ENCODE peak calls at places on chromosomes 3 and 15, in eight cellular contexts. S is left cardiac atrium; I is activated CD4-positive, alpha-beta memory T cell treated with anti-CD3 and anti-CD28 coated beads, Interleukin-2, amount 10 ng/mL, durations not matched to agents 7 days and 5 days; T is left lobe of liver; J is HAP-1; G is hypothalamus; W is nephron progenitor cell; Y is iPS DF 19.7. N is an unnamed sample.

GRCh38 chr3:178966299-178967183 is 105.1 kb downstream of the ZMAT3 start:
- DNase-seq in S (no peak), I (no peak), T (no peak), J (no peak), G (peak), W (no peak), Y (no peak), N (no peak)

GRCh38 chr3:15649341-15649740 is 47.8 kb downstream of the BTD start:
- DNase-seq in S (no peak), I (no peak), T (no peak), J (no peak), G (no peak), W (no peak), Y (no peak), N (no peak)

GRCh38 chr3:30453364-30454039 is 152.9 kb upstream of the TGFBR2 start:
- DNase-seq in S (no peak), I (no peak), T (no peak), J (no peak), G (no peak), W (no peak), Y (no peak), N (no peak)

GRCh38 chr3:76570436-76571057 is 469.4 kb upstream of the ROBO2 start:
- DNase-seq in S (no peak), I (no peak), T (no peak), J (no peak), G (no peak), W (no peak), Y (no peak), N (no peak)

GRCh38 chr3:180679178-180680096 is at the start of gene CCDC39:
- DNase-seq in S (peak), I (peak), T (peak), J (peak), G (peak), W (peak), Y (peak), N (peak)

GRCh38 chr3:138567403-138567802 is 26.7 kb downstream of the CEP70 start:
- DNase-seq in S (no peak), I (no peak), T (no peak), J (no peak), G (no peak), W (no peak), Y (no peak), N (no peak)

GRCh38 chr3:180401226-180401625 is 200.7 kb upstream of the TTC14 start:
- DNase-seq in S (no peak), I (no peak), T (no peak), J (no peak), G (no peak), W (no peak), Y (no peak), N (no peak)

GRCh38 chr3:188197388-188197847 is 43.5 kb downstream of the LPP start:
- DNase-seq in S (no peak), I (no peak), T (peak), J (peak), G (no peak), W (no peak), Y (no peak), N (no peak)

GRCh38 chr3:28915711-28916481 is 365.0 kb upstream of the RBMS3 start:
- DNase-seq in S (no peak), I (no peak), T (no peak), J (peak), G (no peak), W (peak), Y (peak), N (no peak)

GRCh38 chr3:57078366-57079220 is 18.1 kb downstream of the SPATA12 start:
- DNase-seq in S (peak), I (peak), T (peak), J (peak), G (peak), W (peak), Y (no peak), N (peak)

GRCh38 chr3:155949464-155950217 is 79.2 kb downstream of the GMPS start:
- DNase-seq in S (no peak), I (no peak), T (no peak), J (no peak), G (no peak), W (no peak), Y (no peak), N (no peak)

GRCh38 chr3:178669046-178669445 is 132.8 kb downstream of the KCNMB2 start:
- DNase-seq in S (no peak), I (no peak), T (no peak), J (no peak), G (no peak), W (no peak), Y (no peak), N (no peak)

GRCh38 chr15:85730001-85730820 is 64.5 kb downstream of the KLHL25 start:
- DNase-seq in S (no peak), I (peak), T (no peak), J (peak), G (peak), W (peak), Y (no peak), N (no peak)

GRCh38 chr3:62044874-62045273 is 328.5 kb downstream of the FEZF2 start:
- DNase-seq in S (no peak), I (no peak), T (no peak), J (no peak), G (no peak), W (no peak), Y (no peak), N (no peak)

GRCh38 chr15:27820232-27820631 is 278.9 kb downstream of the OCA2 start:
- DNase-seq in S (no peak), I (no peak), T (no peak), J (no peak), G (no peak), W (no peak), Y (no peak), N (no peak)

GRCh38 chr15:92924216-92924615 is 24.1 kb downstream of the CHD2 start:
- DNase-seq in S (peak), I (no peak), T (no peak), J (no peak), G (peak), W (no peak), Y (no peak), N (no peak)

GRCh38 chr3:33331414-33331813 is 54.2 kb downstream of the FBXL2 start:
- DNase-seq in S (no peak), I (no peak), T (no peak), J (no peak), G (no peak), W (no peak), Y (no peak), N (no peak)

GRCh38 chr3:194091141-194091540 is 44.8 kb upstream of the HES1 start:
- DNase-seq in S (no peak), I (no peak), T (no peak), J (no peak), G (no peak), W (no peak), Y (no peak), N (no peak)

GRCh38 chr3:50405249-50405648 is 45.9 kb upstream of the TMEM115 start:
- DNase-seq in S (no peak), I (peak), T (no peak), J (peak), G (no peak), W (peak), Y (peak), N (no peak)

GRCh38 chr15:79455943-79456342 is 23.8 kb downstream of the MINAR1 start:
- DNase-seq in S (no peak), I (no peak), T (no peak), J (no peak), G (no peak), W (no peak), Y (no peak), N (no peak)

GRCh38 chr3:151768393-151768930 is 34.7 kb downstream of the AADACL2 start:
- DNase-seq in S (no peak), I (no peak), T (no peak), J (no peak), G (no peak), W (no peak), Y (no peak), N (no peak)

GRCh38 chr3:35778201-35778600 is 138.9 kb downstream of the ARPP21 start:
- DNase-seq in S (no peak), I (no peak), T (peak), J (no peak), G (no peak), W (no peak), Y (no peak), N (no peak)

GRCh38 chr3:170806141-170806540 is 63.9 kb downstream of the RPL22L1 start:
- DNase-seq in S (no peak), I (no peak), T (no peak), J (no peak), G (no peak), W (no peak), Y (no peak), N (no peak)

GRCh38 chr3:100978036-100978659 is 15.1 kb downstream of the ABI3BP start:
- DNase-seq in S (no peak), I (no peak), T (no peak), J (no peak), G (no peak), W (no peak), Y (no peak), N (no peak)

GRCh38 chr3:138705675-138706074 is 97.1 kb downstream of the FAIM start:
- DNase-seq in S (no peak), I (no peak), T (no peak), J (no peak), G (no peak), W (no peak), Y (no peak), N (no peak)

GRCh38 chr3:108099679-108100428 is 9.0 kb upstream of the CD47 start:
- DNase-seq in S (no peak), I (peak), T (no peak), J (peak), G (no peak), W (no peak), Y (no peak), N (no peak)